ENCODE peak calls at places on chromosomes 3 and 15, in seven cellular contexts. One of them, this sample, is unnamed.
A peak's percentile ranks its signal among the peaks of the same experiment; 100 is the strongest.

GRCh38 chr3:23653647-23654525 is 151.9 kb upstream of the UBE2E1 start:
- DNase-seq in activated CD4-positive, alpha-beta T cell treated with anti-CD3 and anti-CD28 coated beads for 1 hour: no peak
- DNase-seq in kidney tubule cell: no peak
- DNase-seq in NCI-H1105: no peak
- DNase-seq in GM12865: peak; percentile 94
- DNase-seq in CD4-positive, alpha-beta T cell: no peak
- DNase-seq in HT1080: no peak
- DNase-seq in this sample: no peak

GRCh38 chr15:68352401-68353062 is 75.0 kb downstream of the FEM1B start:
- DNase-seq in HT1080: peak; percentile 99
- DNase-seq in kidney tubule cell: peak; percentile 96
- DNase-seq in CD4-positive, alpha-beta T cell: no peak
- DNase-seq in NCI-H1105: no peak
- DNase-seq in activated CD4-positive, alpha-beta T cell treated with anti-CD3 and anti-CD28 coated beads for 1 hour: no peak
- DNase-seq in GM12865: peak; percentile 55
- DNase-seq in this sample: no peak

GRCh38 chr3:44762170-44762677 is 630 bp downstream of the KIF15 start:
- DNase-seq in NCI-H1105: no peak
- DNase-seq in GM12865: peak; percentile 14
- DNase-seq in activated CD4-positive, alpha-beta T cell treated with anti-CD3 and anti-CD28 coated beads for 1 hour: no peak
- DNase-seq in CD4-positive, alpha-beta T cell: no peak
- DNase-seq in HT1080: no peak
- DNase-seq in kidney tubule cell: peak; percentile 15
- DNase-seq in this sample: no peak

GRCh38 chr15:52464478-52464877 is 64.2 kb downstream of the MYO5A start:
- DNase-seq in NCI-H1105: no peak
- DNase-seq in HT1080: no peak
- DNase-seq in kidney tubule cell: no peak
- DNase-seq in GM12865: peak; percentile 91
- DNase-seq in activated CD4-positive, alpha-beta T cell treated with anti-CD3 and anti-CD28 coated beads for 1 hour: no peak
- DNase-seq in CD4-positive, alpha-beta T cell: no peak
- DNase-seq in this sample: no peak

GRCh38 chr3:79115458-79115857 is 652.3 kb downstream of the ROBO1 start:
- DNase-seq in CD4-positive, alpha-beta T cell: no peak
- DNase-seq in activated CD4-positive, alpha-beta T cell treated with anti-CD3 and anti-CD28 coated beads for 1 hour: no peak
- DNase-seq in HT1080: no peak
- DNase-seq in kidney tubule cell: no peak
- DNase-seq in NCI-H1105: no peak
- DNase-seq in GM12865: no peak
- DNase-seq in this sample: no peak

GRCh38 chr3:117238805-117239204 is 529.2 kb downstream of the TUSC7 start:
- DNase-seq in GM12865: no peak
- DNase-seq in activated CD4-positive, alpha-beta T cell treated with anti-CD3 and anti-CD28 coated beads for 1 hour: no peak
- DNase-seq in kidney tubule cell: no peak
- DNase-seq in CD4-positive, alpha-beta T cell: no peak
- DNase-seq in NCI-H1105: no peak
- DNase-seq in HT1080: no peak
- DNase-seq in this sample: no peak

GRCh38 chr3:142029052-142029642 is 120.2 kb downstream of the TFDP2 start:
- DNase-seq in kidney tubule cell: no peak
- DNase-seq in activated CD4-positive, alpha-beta T cell treated with anti-CD3 and anti-CD28 coated beads for 1 hour: no peak
- DNase-seq in HT1080: no peak
- DNase-seq in GM12865: peak; percentile 75
- DNase-seq in CD4-positive, alpha-beta T cell: no peak
- DNase-seq in NCI-H1105: peak; percentile 15
- DNase-seq in this sample: no peak

GRCh38 chr3:16286161-16286560 is 21.1 kb downstream of the OXNAD1 start:
- DNase-seq in GM12865: peak; percentile 69
- DNase-seq in kidney tubule cell: peak; percentile 34
- DNase-seq in activated CD4-positive, alpha-beta T cell treated with anti-CD3 and anti-CD28 coated beads for 1 hour: peak; percentile 63
- DNase-seq in NCI-H1105: no peak
- DNase-seq in CD4-positive, alpha-beta T cell: peak; percentile 65
- DNase-seq in HT1080: no peak
- DNase-seq in this sample: no peak

GRCh38 chr15:52262364-52262763 is 33.2 kb downstream of the MYO5C start:
- DNase-seq in kidney tubule cell: peak; percentile 59
- DNase-seq in HT1080: peak; percentile 51
- DNase-seq in activated CD4-positive, alpha-beta T cell treated with anti-CD3 and anti-CD28 coated beads for 1 hour: no peak
- DNase-seq in NCI-H1105: no peak
- DNase-seq in CD4-positive, alpha-beta T cell: no peak
- DNase-seq in GM12865: no peak
- DNase-seq in this sample: no peak

GRCh38 chr3:192929755-192930491 is 12.3 kb upstream of the MB21D2 start:
- DNase-seq in NCI-H1105: no peak
- DNase-seq in activated CD4-positive, alpha-beta T cell treated with anti-CD3 and anti-CD28 coated beads for 1 hour: no peak
- DNase-seq in CD4-positive, alpha-beta T cell: no peak
- DNase-seq in HT1080: no peak
- DNase-seq in GM12865: no peak
- DNase-seq in kidney tubule cell: no peak
- DNase-seq in this sample: no peak

GRCh38 chr3:171011536-171012336 is 14.8 kb downstream of the SLC2A2 start:
- DNase-seq in kidney tubule cell: no peak
- DNase-seq in NCI-H1105: no peak
- DNase-seq in HT1080: no peak
- DNase-seq in activated CD4-positive, alpha-beta T cell treated with anti-CD3 and anti-CD28 coated beads for 1 hour: no peak
- DNase-seq in GM12865: no peak
- DNase-seq in CD4-positive, alpha-beta T cell: no peak
- DNase-seq in this sample: no peak

GRCh38 chr3:48413086-48413485 is 16.8 kb downstream of the PLXNB1 start:
- DNase-seq in GM12865: no peak
- DNase-seq in HT1080: no peak
- DNase-seq in kidney tubule cell: no peak
- DNase-seq in activated CD4-positive, alpha-beta T cell treated with anti-CD3 and anti-CD28 coated beads for 1 hour: no peak
- DNase-seq in NCI-H1105: no peak
- DNase-seq in CD4-positive, alpha-beta T cell: no peak
- DNase-seq in this sample: peak; percentile 60

GRCh38 chr3:120348065-120348980 is 831 bp downstream of the LRRC58 start:
- DNase-seq in NCI-H1105: peak; percentile 83
- DNase-seq in GM12865: peak; percentile 75
- DNase-seq in kidney tubule cell: peak; percentile 39
- DNase-seq in activated CD4-positive, alpha-beta T cell treated with anti-CD3 and anti-CD28 coated beads for 1 hour: peak; percentile 42
- DNase-seq in CD4-positive, alpha-beta T cell: peak; percentile 59
- DNase-seq in HT1080: peak; percentile 13
- DNase-seq in this sample: peak; percentile 75

GRCh38 chr3:193857996-193858395 is 265.0 kb downstream of the OPA1 start:
- DNase-seq in kidney tubule cell: peak; percentile 45
- DNase-seq in CD4-positive, alpha-beta T cell: no peak
- DNase-seq in GM12865: no peak
- DNase-seq in activated CD4-positive, alpha-beta T cell treated with anti-CD3 and anti-CD28 coated beads for 1 hour: no peak
- DNase-seq in NCI-H1105: no peak
- DNase-seq in HT1080: peak; percentile 84
- DNase-seq in this sample: no peak

GRCh38 chr15:101625169-101625568 is 27.0 kb downstream of the TM2D3 start:
- DNase-seq in kidney tubule cell: peak; percentile 3
- DNase-seq in activated CD4-positive, alpha-beta T cell treated with anti-CD3 and anti-CD28 coated beads for 1 hour: no peak
- DNase-seq in GM12865: no peak
- DNase-seq in CD4-positive, alpha-beta T cell: no peak
- DNase-seq in NCI-H1105: no peak
- DNase-seq in HT1080: no peak
- DNase-seq in this sample: no peak

GRCh38 chr3:43810797-43811196 is 120.1 kb downstream of the ABHD5 start:
- DNase-seq in activated CD4-positive, alpha-beta T cell treated with anti-CD3 and anti-CD28 coated beads for 1 hour: no peak
- DNase-seq in CD4-positive, alpha-beta T cell: no peak
- DNase-seq in GM12865: no peak
- DNase-seq in NCI-H1105: no peak
- DNase-seq in HT1080: no peak
- DNase-seq in kidney tubule cell: peak; percentile 12
- DNase-seq in this sample: no peak

GRCh38 chr3:150763841-150764483 is 993 bp upstream of the SIAH2 start:
- DNase-seq in HT1080: peak; percentile 77
- DNase-seq in GM12865: peak; percentile 78
- DNase-seq in CD4-positive, alpha-beta T cell: peak; percentile 58
- DNase-seq in kidney tubule cell: peak; percentile 77
- DNase-seq in activated CD4-positive, alpha-beta T cell treated with anti-CD3 and anti-CD28 coated beads for 1 hour: no peak
- DNase-seq in NCI-H1105: peak; percentile 41
- DNase-seq in this sample: peak; percentile 90

GRCh38 chr15:88400591-88400990 is 66.6 kb downstream of the MRPL46 start:
- DNase-seq in CD4-positive, alpha-beta T cell: no peak
- DNase-seq in NCI-H1105: no peak
- DNase-seq in GM12865: no peak
- DNase-seq in kidney tubule cell: no peak
- DNase-seq in activated CD4-positive, alpha-beta T cell treated with anti-CD3 and anti-CD28 coated beads for 1 hour: no peak
- DNase-seq in HT1080: no peak
- DNase-seq in this sample: no peak

GRCh38 chr3:88509582-88509981 is 359.8 kb downstream of the C3orf38 start:
- DNase-seq in activated CD4-positive, alpha-beta T cell treated with anti-CD3 and anti-CD28 coated beads for 1 hour: no peak
- DNase-seq in NCI-H1105: no peak
- DNase-seq in GM12865: no peak
- DNase-seq in CD4-positive, alpha-beta T cell: no peak
- DNase-seq in HT1080: no peak
- DNase-seq in kidney tubule cell: no peak
- DNase-seq in this sample: no peak

GRCh38 chr3:187227658-187228258 is 30.5 kb downstream of the RTP1 start:
- DNase-seq in GM12865: no peak
- DNase-seq in kidney tubule cell: peak; percentile 93
- DNase-seq in HT1080: peak; percentile 61
- DNase-seq in NCI-H1105: no peak
- DNase-seq in CD4-positive, alpha-beta T cell: no peak
- DNase-seq in activated CD4-positive, alpha-beta T cell treated with anti-CD3 and anti-CD28 coated beads for 1 hour: no peak
- DNase-seq in this sample: no peak

GRCh38 chr3:155646128-155646527 is 98.7 kb downstream of the PLCH1 start:
- DNase-seq in CD4-positive, alpha-beta T cell: no peak
- DNase-seq in activated CD4-positive, alpha-beta T cell treated with anti-CD3 and anti-CD28 coated beads for 1 hour: no peak
- DNase-seq in NCI-H1105: no peak
- DNase-seq in HT1080: no peak
- DNase-seq in GM12865: no peak
- DNase-seq in kidney tubule cell: no peak
- DNase-seq in this sample: no peak

GRCh38 chr3:48084929-48085328 is 68.7 kb upstream of the MAP4 start:
- DNase-seq in NCI-H1105: no peak
- DNase-seq in GM12865: peak; percentile 66
- DNase-seq in CD4-positive, alpha-beta T cell: no peak
- DNase-seq in kidney tubule cell: no peak
- DNase-seq in HT1080: no peak
- DNase-seq in activated CD4-positive, alpha-beta T cell treated with anti-CD3 and anti-CD28 coated beads for 1 hour: no peak
- DNase-seq in this sample: no peak

GRCh38 chr3:127442551-127442950 is 148.0 kb downstream of the TPRA1 start:
- DNase-seq in GM12865: no peak
- DNase-seq in CD4-positive, alpha-beta T cell: peak; percentile 10
- DNase-seq in HT1080: no peak
- DNase-seq in kidney tubule cell: no peak
- DNase-seq in NCI-H1105: no peak
- DNase-seq in activated CD4-positive, alpha-beta T cell treated with anti-CD3 and anti-CD28 coated beads for 1 hour: no peak
- DNase-seq in this sample: peak; percentile 33

GRCh38 chr15:67915374-67916050 is 75.7 kb upstream of the RNU6-1 start:
- DNase-seq in CD4-positive, alpha-beta T cell: no peak
- DNase-seq in HT1080: no peak
- DNase-seq in kidney tubule cell: no peak
- DNase-seq in GM12865: no peak
- DNase-seq in NCI-H1105: peak; percentile 75
- DNase-seq in activated CD4-positive, alpha-beta T cell treated with anti-CD3 and anti-CD28 coated beads for 1 hour: no peak
- DNase-seq in this sample: no peak

GRCh38 chr15:74222231-74222511 is 14.0 kb upstream of the CCDC33 start:
- DNase-seq in activated CD4-positive, alpha-beta T cell treated with anti-CD3 and anti-CD28 coated beads for 1 hour: no peak
- DNase-seq in kidney tubule cell: no peak
- DNase-seq in NCI-H1105: no peak
- DNase-seq in GM12865: no peak
- DNase-seq in CD4-positive, alpha-beta T cell: no peak
- DNase-seq in HT1080: no peak
- DNase-seq in this sample: no peak

GRCh38 chr15:78316211-78317077 is 17.0 kb upstream of the SKIC8 start:
- DNase-seq in activated CD4-positive, alpha-beta T cell treated with anti-CD3 and anti-CD28 coated beads for 1 hour: no peak
- DNase-seq in NCI-H1105: no peak
- DNase-seq in GM12865: peak; percentile 50
- DNase-seq in HT1080: no peak
- DNase-seq in CD4-positive, alpha-beta T cell: no peak
- DNase-seq in kidney tubule cell: no peak
- DNase-seq in this sample: no peak

GRCh38 chr3:106957021-106957420 is 420.2 kb upstream of the CCDC54 start:
- DNase-seq in HT1080: no peak
- DNase-seq in NCI-H1105: no peak
- DNase-seq in CD4-positive, alpha-beta T cell: no peak
- DNase-seq in kidney tubule cell: no peak
- DNase-seq in activated CD4-positive, alpha-beta T cell treated with anti-CD3 and anti-CD28 coated beads for 1 hour: no peak
- DNase-seq in GM12865: no peak
- DNase-seq in this sample: no peak

GRCh38 chr15:40594429-40594836 is 384 bp downstream of the KNL1 start:
- DNase-seq in CD4-positive, alpha-beta T cell: no peak
- DNase-seq in HT1080: no peak
- DNase-seq in NCI-H1105: peak; percentile 45
- DNase-seq in activated CD4-positive, alpha-beta T cell treated with anti-CD3 and anti-CD28 coated beads for 1 hour: no peak
- DNase-seq in GM12865: peak; percentile 87
- DNase-seq in kidney tubule cell: peak; percentile 69
- DNase-seq in this sample: no peak

GRCh38 chr15:67746022-67746421 is 79.3 kb upstream of the SKOR1 start:
- DNase-seq in GM12865: no peak
- DNase-seq in kidney tubule cell: no peak
- DNase-seq in activated CD4-positive, alpha-beta T cell treated with anti-CD3 and anti-CD28 coated beads for 1 hour: no peak
- DNase-seq in CD4-positive, alpha-beta T cell: no peak
- DNase-seq in NCI-H1105: no peak
- DNase-seq in HT1080: no peak
- DNase-seq in this sample: no peak

GRCh38 chr15:88651971-88652370 is 13.2 kb downstream of the ISG20 start:
- DNase-seq in HT1080: no peak
- DNase-seq in NCI-H1105: no peak
- DNase-seq in CD4-positive, alpha-beta T cell: no peak
- DNase-seq in activated CD4-positive, alpha-beta T cell treated with anti-CD3 and anti-CD28 coated beads for 1 hour: no peak
- DNase-seq in GM12865: peak; percentile 14
- DNase-seq in kidney tubule cell: no peak
- DNase-seq in this sample: no peak

GRCh38 chr3:158744567-158745288 is 12.5 kb upstream of the RARRES1 start:
- DNase-seq in HT1080: no peak
- DNase-seq in kidney tubule cell: no peak
- DNase-seq in GM12865: no peak
- DNase-seq in activated CD4-positive, alpha-beta T cell treated with anti-CD3 and anti-CD28 coated beads for 1 hour: no peak
- DNase-seq in NCI-H1105: no peak
- DNase-seq in CD4-positive, alpha-beta T cell: no peak
- DNase-seq in this sample: no peak